ENCODE peak calls at places on chromosomes 1 and 21, in nine cellular contexts. A is substantia nigra; R is progenitor cell of endocrine pancreas; Y is hippocampal formation; Q is CD4-positive, alpha-beta T cell; Z is C1 segment of cervical spinal cord; I is upper lobe of right lung; N is activated naive CD8-positive, alpha-beta T cell treated with anti-CD3 and anti-CD28 coated beads, Interleukin-2, amount 50 U/mL, for 24 hours; M is stimulated activated CD4-positive, alpha-beta T cell treated with anti-CD3 and anti-CD28 coated beads, Interleukin-4, amount 100 ng/mL, for 1 hour. E is an unnamed sample.

GRCh38 chr21:44482581-44483287 is 27.4 kb downstream of the LRRC3 start:
- DNase-seq in A (no peak), R (no peak), Y (no peak), Q (no peak), Z (no peak), I (no peak), N (no peak), M (no peak), E (no peak)

GRCh38 chr1:60678381-60678780 is 404.0 kb upstream of the NFIA start:
- DNase-seq in A (no peak), R (no peak), Y (no peak), Q (no peak), Z (no peak), I (no peak), N (no peak), M (no peak), E (no peak)

GRCh38 chr1:7644906-7645750 is 126.0 kb upstream of the VAMP3 start:
- DNase-seq in A (peak), R (no peak), Y (peak), Q (no peak), Z (peak), I (peak), N (no peak), M (no peak), E (no peak)

GRCh38 chr1:47227370-47228232 is 4.4 kb downstream of the TAL1 start:
- DNase-seq in A (no peak), R (no peak), Y (no peak), Q (no peak), Z (no peak), I (no peak), N (no peak), M (no peak), E (no peak)

GRCh38 chr1:175514309-175515001 is 228.9 kb downstream of the TNR start:
- DNase-seq in A (no peak), R (no peak), Y (no peak), Q (no peak), Z (no peak), I (no peak), N (peak), M (no peak), E (no peak)

GRCh38 chr1:189323090-189323489 is 1154.6 kb downstream of the BRINP3 start:
- DNase-seq in A (no peak), R (no peak), Y (no peak), Q (no peak), Z (no peak), I (no peak), N (no peak), M (no peak), E (no peak)

GRCh38 chr1:94619731-94620130 is 78.2 kb upstream of the F3 start:
- DNase-seq in A (no peak), R (no peak), Y (no peak), Q (no peak), Z (no peak), I (no peak), N (no peak), M (no peak), E (no peak)

GRCh38 chr1:31764307-31765040 is at the start of gene ADGRB2:
- DNase-seq in A (no peak), R (peak), Y (peak), Q (no peak), Z (peak), I (no peak), N (no peak), M (peak), E (peak)

GRCh38 chr1:115275216-115275615 is 62.8 kb downstream of the NGF start:
- DNase-seq in A (no peak), R (no peak), Y (no peak), Q (no peak), Z (no peak), I (no peak), N (no peak), M (no peak), E (no peak)

GRCh38 chr1:98949166-98949565 is 55.5 kb downstream of the PLPPR5 start:
- DNase-seq in A (no peak), R (no peak), Y (no peak), Q (no peak), Z (no peak), I (no peak), N (no peak), M (no peak), E (no peak)

GRCh38 chr1:29711582-29712274 is 475.4 kb downstream of the PTPRU start:
- DNase-seq in A (no peak), R (no peak), Y (no peak), Q (no peak), Z (no peak), I (peak), N (peak), M (no peak), E (no peak)

GRCh38 chr1:208207388-208208131 is 36.6 kb downstream of the PLXNA2 start:
- DNase-seq in A (no peak), R (no peak), Y (no peak), Q (no peak), Z (no peak), I (peak), N (no peak), M (no peak), E (no peak)

GRCh38 chr1:44002606-44003157 is 11.3 kb downstream of the CCDC24 start:
- DNase-seq in A (no peak), R (no peak), Y (no peak), Q (no peak), Z (no peak), I (no peak), N (no peak), M (no peak), E (no peak)